ENCODE peak calls at places on chromosomes 12 and 14, in seven cellular contexts. O, D, B, Z, P, Y and U are unnamed samples.
A peak's percentile ranks its signal among the peaks of the same experiment; 100 is the strongest.

GRCh38 chr14:92568621-92569479 is 55.3 kb downstream of the RIN3 start:
- DNase-seq in O (no peak), D (no peak), B (no peak), Z (no peak), P (no peak), Y (no peak), U (no peak)

GRCh38 chr14:66066991-66067788 is 419.0 kb upstream of the CCDC196 start:
- DNase-seq in O (no peak), D (no peak), B (no peak), Z (no peak), P (no peak), Y (no peak), U (no peak)

GRCh38 chr12:120292661-120293531 is at the start of gene RNU4-1:
- DNase-seq in O (peak; percentile 76), D (peak; percentile 80), B (peak; percentile 79), Z (peak; percentile 90), P (peak; percentile 75), Y (peak; percentile 59), U (peak; percentile 79)

GRCh38 chr14:35406811-35407630 is 2.5 kb upstream of the NFKBIA start:
- DNase-seq in O (peak; percentile 52), D (no peak), B (no peak), Z (no peak), P (no peak), Y (no peak), U (no peak)

GRCh38 chr12:34625116-34625515 is 602.8 kb downstream of the ALG10 start:
- DNase-seq in O (no peak), D (no peak), B (no peak), Z (no peak), P (no peak), Y (no peak), U (no peak)

GRCh38 chr12:6843118-6843902 is 2.6 kb downstream of the GNB3 start:
- DNase-seq in O (no peak), D (no peak), B (no peak), Z (no peak), P (no peak), Y (no peak), U (no peak)

GRCh38 chr12:2526371-2526770 is 268.4 kb upstream of the FKBP4 start:
- DNase-seq in O (no peak), D (no peak), B (peak; percentile 26), Z (no peak), P (no peak), Y (no peak), U (no peak)

GRCh38 chr12:49503674-49504180 is 35.1 kb upstream of the KCNH3 start:
- DNase-seq in O (no peak), D (no peak), B (peak; percentile 53), Z (no peak), P (no peak), Y (no peak), U (no peak)

GRCh38 chr12:65821336-65821735 is 2.9 kb upstream of the HMGA2 start:
- DNase-seq in O (no peak), D (no peak), B (no peak), Z (no peak), P (no peak), Y (no peak), U (no peak)

GRCh38 chr14:73339206-73339605 is 101.9 kb downstream of the PAPLN start:
- DNase-seq in O (no peak), D (no peak), B (no peak), Z (no peak), P (no peak), Y (no peak), U (no peak)

GRCh38 chr12:91974541-91974940 is 171.1 kb downstream of the BTG1 start:
- DNase-seq in O (no peak), D (no peak), B (no peak), Z (no peak), P (no peak), Y (no peak), U (no peak)

GRCh38 chr12:68020699-68021098 is 31.5 kb downstream of the IFNG-AS1 start:
- DNase-seq in O (no peak), D (no peak), B (no peak), Z (no peak), P (no peak), Y (no peak), U (no peak)

GRCh38 chr14:84622357-84622756 is 907.6 kb upstream of the FLRT2 start:
- DNase-seq in O (no peak), D (no peak), B (no peak), Z (no peak), P (no peak), Y (no peak), U (no peak)

GRCh38 chr14:54589076-54589475 is 22.1 kb downstream of the SAMD4A start:
- DNase-seq in O (no peak), D (no peak), B (no peak), Z (no peak), P (no peak), Y (no peak), U (no peak)

GRCh38 chr12:26100966-26101744 is 23.7 kb downstream of the BHLHE41 start:
- DNase-seq in O (no peak), D (no peak), B (peak; percentile 77), Z (no peak), P (no peak), Y (no peak), U (no peak)

GRCh38 chr12:1204581-1205121 is 213.6 kb downstream of the ERC1 start:
- DNase-seq in O (no peak), D (no peak), B (no peak), Z (no peak), P (no peak), Y (no peak), U (no peak)

GRCh38 chr14:79702197-79702596 is 509.1 kb downstream of the DIO2 start:
- DNase-seq in O (no peak), D (no peak), B (no peak), Z (no peak), P (no peak), Y (no peak), U (no peak)

GRCh38 chr14:61699092-61699491 is 3.8 kb downstream of the HIF1A start:
- DNase-seq in O (no peak), D (no peak), B (no peak), Z (no peak), P (no peak), Y (no peak), U (no peak)

GRCh38 chr14:61695695-61696527 is 598 bp downstream of the HIF1A start:
- DNase-seq in O (peak; percentile 40), D (peak; percentile 83), B (peak; percentile 69), Z (peak; percentile 86), P (no peak), Y (peak; percentile 75), U (peak; percentile 83)

GRCh38 chr14:61700104-61700886 is 5.0 kb downstream of the HIF1A start:
- DNase-seq in O (no peak), D (no peak), B (no peak), Z (no peak), P (no peak), Y (no peak), U (no peak)

GRCh38 chr14:61696753-61697318 is 1.5 kb downstream of the HIF1A start:
- DNase-seq in O (no peak), D (no peak), B (no peak), Z (no peak), P (no peak), Y (no peak), U (no peak)

DNA sequence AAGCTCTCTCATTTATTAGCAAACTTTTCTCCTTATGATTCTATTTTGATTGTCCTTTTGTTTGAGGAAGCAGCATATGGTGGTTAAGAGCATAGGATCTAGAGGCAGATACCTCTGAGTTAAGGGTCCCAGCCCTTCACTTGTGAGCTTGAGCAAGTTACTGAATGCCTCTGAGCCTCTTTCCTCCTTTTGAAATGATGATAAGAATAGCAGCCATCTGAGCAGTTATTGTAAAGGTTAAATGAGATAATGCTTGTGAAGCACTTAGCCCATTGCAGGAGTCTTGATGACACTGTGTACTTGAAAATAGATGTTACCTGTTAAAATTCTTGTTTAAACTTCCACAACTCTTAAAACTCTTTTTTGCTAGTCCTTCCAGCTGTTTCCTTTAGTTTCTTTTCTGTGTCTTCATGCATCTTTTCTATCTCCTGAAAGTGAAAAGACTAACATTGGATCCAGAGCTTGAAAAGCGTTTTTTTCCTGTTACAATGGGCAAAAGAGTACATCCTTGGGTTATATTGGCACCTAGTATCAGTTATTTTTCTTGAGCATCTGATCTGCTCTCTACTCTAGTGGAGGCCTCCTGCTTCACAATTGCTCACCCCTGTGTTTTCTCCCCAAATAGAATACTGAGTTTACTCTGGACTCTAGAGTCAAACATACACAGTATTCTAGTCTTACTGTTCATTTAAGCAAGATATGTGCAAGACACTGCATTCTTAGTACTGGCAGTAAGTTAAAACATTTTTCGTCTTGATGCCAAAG is 3.1 kb downstream of the HIF1A start:
- DNase-seq in O (no peak), D (no peak), B (no peak), Z (no peak), P (no peak), Y (no peak), U (no peak)
- H3K4me3 ChIP-seq in O (no peak overlapping the region), D (peak overlapping the region; percentile 72), B (peak overlapping the region; percentile 91), Z (peak overlapping the region; percentile 79), P (peak overlapping the region; percentile 96), Y (peak overlapping the region; percentile 92), U (peak overlapping the region; percentile 84)

GRCh38 chr14:71206123-71206522 is 298.9 kb downstream of the PCNX1 start:
- DNase-seq in O (no peak), D (no peak), B (no peak), Z (no peak), P (no peak), Y (no peak), U (no peak)
- H3K27ac ChIP-seq in O (no peak overlapping the region), D (peak overlapping the region; percentile 65), B (no peak overlapping the region), Z (no peak overlapping the region), P (no peak overlapping the region), Y (no peak overlapping the region), U (no peak overlapping the region)

GRCh38 chr12:110531741-110532333 is 29.7 kb downstream of the RAD9B start:
- DNase-seq in O (no peak), D (no peak), B (no peak), Z (no peak), P (no peak), Y (no peak), U (no peak)
- TF ChIP-seq CTCF in O (no peak), D (no peak), B (no peak), Z (no peak), P (no peak), Y (no peak), U (no peak)

GRCh38 chr14:102351023-102351422 is 11.7 kb downstream of the CINP start:
- DNase-seq in O (no peak), D (no peak), B (no peak), Z (no peak), P (no peak), Y (no peak), U (no peak)

GRCh38 chr14:102360388-102360787 is 2.3 kb downstream of the CINP start:
- DNase-seq in O (no peak), D (no peak), B (no peak), Z (no peak), P (no peak), Y (no peak), U (no peak)

GRCh38 chr14:102353126-102353619 is 9.5 kb downstream of the CINP start:
- DNase-seq in O (no peak), D (no peak), B (no peak), Z (no peak), P (no peak), Y (no peak), U (no peak)

GRCh38 chr14:102352213-102352612 is 10.5 kb downstream of the CINP start:
- DNase-seq in O (no peak), D (no peak), B (no peak), Z (no peak), P (no peak), Y (no peak), U (no peak)

DNA sequence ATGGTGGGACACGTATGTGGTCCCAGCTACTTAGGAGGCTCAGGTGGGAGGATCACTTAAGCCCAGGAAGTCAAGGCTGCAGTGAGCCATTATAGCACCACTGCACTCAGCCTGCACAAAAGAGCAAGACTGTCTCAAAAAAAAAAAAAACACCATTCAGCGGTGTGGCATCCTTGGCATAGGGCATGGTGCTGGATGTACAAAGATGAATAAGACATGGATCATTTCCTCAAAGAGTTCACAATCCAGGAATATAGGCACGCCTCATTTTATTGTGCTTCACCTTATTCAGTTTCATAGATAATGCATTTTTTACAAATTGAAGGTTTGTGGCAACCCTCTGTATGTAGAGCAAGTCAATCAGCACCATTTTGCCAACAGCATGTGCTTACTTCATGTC is 6.4 kb downstream of the CINP start:
- DNase-seq in O (no peak), D (no peak), B (no peak), Z (no peak), P (no peak), Y (no peak), U (no peak)
- H3K4me3 ChIP-seq in O (no peak overlapping the region), D (no peak overlapping the region), B (no peak overlapping the region), Z (no peak overlapping the region), P (no peak overlapping the region), Y (no peak overlapping the region), U (no peak overlapping the region)